ENCODE peak calls at places on chromosomes 2 and 18, in eight cellular contexts. V is NCI-H524 treated with DMSO at 0.1 percent for 48 hours; Y is AG04450; K is activated naive CD4-positive, alpha-beta T cell treated with Interleukin-2 at 50 U/mL for 16 hours; O is activated T-cell treated with anti-CD3 and anti-CD28 coated beads, Interleukin-2, amount 50 U/mL, for 1 hour; Z is iris pigment epithelial cell; H is activated naive CD8-positive, alpha-beta T cell treated with anti-CD3 and anti-CD28 coated beads for 36 hours; Q is lower lobe of right lung. N is an unnamed sample.

GRCh38 chr2:236507393-236508085 is 62.1 kb upstream of the ACKR3 start:
- DNase-seq in K (peak; percentile 57), Y (no peak), Z (peak; percentile 17), O (peak; percentile 54), H (peak; percentile 76), Q (peak; percentile 79), V (peak; percentile 21), N (no peak)

GRCh38 chr2:147530033-147530432 is 314.8 kb upstream of the ACVR2A start:
- DNase-seq in Z (no peak), Q (no peak), K (no peak), O (no peak), H (no peak), Y (no peak), V (no peak), N (no peak)

GRCh38 chr2:44271296-44271695 is 4.0 kb upstream of the SLC3A1 start:
- DNase-seq in Q (no peak), H (no peak), Z (no peak), O (no peak), V (no peak), Y (no peak), K (no peak), N (no peak)

GRCh38 chr2:207833265-207833751 is 63.6 kb upstream of the FZD5 start:
- DNase-seq in Q (no peak), O (no peak), V (no peak), K (no peak), Z (peak; percentile 16), Y (no peak), H (no peak), N (no peak)

GRCh38 chr2:80499095-80499494 is 194.5 kb upstream of the LRRTM1 start:
- DNase-seq in Z (peak; percentile 73), H (no peak), O (no peak), Y (peak; percentile 29), Q (no peak), V (peak; percentile 24), K (no peak), N (peak; percentile 30)

GRCh38 chr2:29053223-29053622 is 21.1 kb downstream of the PCARE start:
- DNase-seq in Y (no peak), Q (no peak), V (no peak), Z (peak; percentile 14), H (no peak), O (no peak), K (no peak), N (no peak)

GRCh38 chr2:50346586-50347351 is 685.2 kb downstream of the NRXN1 start:
- DNase-seq in H (no peak), K (no peak), Z (no peak), O (no peak), Y (no peak), Q (no peak), V (no peak), N (no peak)

GRCh38 chr2:53460347-53460746 is 307.3 kb upstream of the CHAC2 start:
- DNase-seq in K (no peak), O (no peak), Y (no peak), V (no peak), Z (no peak), H (no peak), Q (no peak), N (no peak)

GRCh38 chr2:86304416-86304815 is 33.0 kb downstream of the REEP1 start:
- DNase-seq in O (no peak), Z (no peak), H (no peak), K (no peak), Q (no peak), V (peak; percentile 3), Y (no peak), N (no peak)

GRCh38 chr2:63578767-63579166 is 9.5 kb downstream of the WDPCP start:
- DNase-seq in Z (no peak), K (no peak), O (no peak), Q (no peak), Y (no peak), H (no peak), V (no peak), N (no peak)

GRCh38 chr2:181685150-181685688 is 4.9 kb upstream of the NEUROD1 start:
- DNase-seq in Z (peak; percentile 8), Y (no peak), K (no peak), H (no peak), Q (no peak), O (no peak), V (no peak), N (no peak)

GRCh38 chr2:214587442-214587841 is 176.6 kb downstream of the VWC2L start:
- DNase-seq in H (no peak), O (no peak), Z (no peak), V (no peak), Y (no peak), K (no peak), Q (no peak), N (no peak)

GRCh38 chr2:215136669-215137328 is 1.6 kb downstream of the ABCA12 start:
- DNase-seq in Z (peak; percentile 54), V (no peak), K (no peak), H (peak; percentile 2), O (no peak), Y (no peak), Q (no peak), N (no peak)

GRCh38 chr18:6593142-6593889 is 136.2 kb upstream of the ARHGAP28 start:
- DNase-seq in Q (no peak), Z (no peak), O (no peak), H (no peak), K (no peak), Y (no peak), V (no peak), N (no peak)

GRCh38 chr2:112582314-112582746 is 2.1 kb upstream of the CHCHD5 start:
- DNase-seq in K (peak; percentile 32), H (peak; percentile 22), Z (peak; percentile 60), Y (peak; percentile 21), O (peak; percentile 35), Q (no peak), V (no peak), N (no peak)